ENCODE peak calls at places on chromosome 10, in ten cellular contexts. M is DMS 273 treated with DMSO at 0.1 percent for 48 hours; J is cardiac muscle cell; B is upper lobe of right lung; V is NCI-H446; T is retinal pigment epithelial cell; N is stimulated activated CD8-positive, alpha-beta memory T cell treated with anti-CD3 and anti-CD28 coated beads, Interleukin-7, amount 100 ng/mL, for 48 hours; Q is A549; Z is activated CD4-positive, alpha-beta T cell treated with anti-CD3 and anti-CD28 coated beads for 24 hours; Y is stimulated activated CD4-positive, alpha-beta T cell treated with anti-CD3 and anti-CD28 coated beads, Interleukin-2, amount 100 ng/mL, for 24 hours. O is an unnamed sample.
A peak's percentile ranks its signal among the peaks of the same experiment; 100 is the strongest.

GRCh38 chr10:93032809-93033137 is 27.8 kb upstream of the CYP26C1 start:
- DNase-seq in M (no peak), J (no peak), B (no peak), V (no peak), T (no peak), N (no peak), Q (no peak), Z (no peak), Y (no peak), O (no peak)

GRCh38 chr10:51269816-51270215 is 195.5 kb downstream of the PRKG1 start:
- DNase-seq in M (no peak), J (peak; percentile 18), B (no peak), V (no peak), T (peak; percentile 18), N (no peak), Q (no peak), Z (no peak), Y (no peak), O (peak; percentile 43)

GRCh38 chr10:16116404-16117304 is 256.3 kb upstream of the MINDY3 start:
- DNase-seq in M (no peak), J (peak; percentile 18), B (no peak), V (no peak), T (no peak), N (no peak), Q (peak; percentile 15), Z (no peak), Y (no peak), O (peak; percentile 13)

GRCh38 chr10:121288011-121288410 is 310.2 kb downstream of the FGFR2 start:
- DNase-seq in M (no peak), J (no peak), B (no peak), V (no peak), T (no peak), N (no peak), Q (no peak), Z (no peak), Y (no peak), O (no peak)

GRCh38 chr10:73650537-73651331 is 5.1 kb downstream of the SYNPO2L start:
- DNase-seq in M (no peak), J (peak; percentile 50), B (no peak), V (no peak), T (no peak), N (no peak), Q (no peak), Z (no peak), Y (no peak), O (peak; percentile 54)

GRCh38 chr10:77666821-77667220 is 29.2 kb upstream of the KCNMA1 start:
- DNase-seq in M (no peak), J (no peak), B (no peak), V (peak; percentile 56), T (no peak), N (no peak), Q (no peak), Z (no peak), Y (no peak), O (peak; percentile 82)

GRCh38 chr10:86108696-86109095 is 257.9 kb downstream of the GRID1 start:
- DNase-seq in M (no peak), J (no peak), B (no peak), V (no peak), T (no peak), N (no peak), Q (no peak), Z (no peak), Y (no peak), O (no peak)

GRCh38 chr10:70858759-70859158 is 29.6 kb downstream of the PCBD1 start:
- DNase-seq in M (no peak), J (no peak), B (no peak), V (no peak), T (no peak), N (no peak), Q (no peak), Z (no peak), Y (no peak), O (no peak)

GRCh38 chr10:120945801-120946302 is 94.7 kb downstream of the WDR11 start:
- DNase-seq in M (peak; percentile 36), J (peak; percentile 62), B (no peak), V (peak; percentile 75), T (peak; percentile 28), N (no peak), Q (no peak), Z (no peak), Y (no peak), O (peak; percentile 84)

GRCh38 chr10:72277340-72277995 is 3.7 kb downstream of the DDIT4 start:
- DNase-seq in M (no peak), J (peak; percentile 71), B (no peak), V (no peak), T (no peak), N (no peak), Q (no peak), Z (no peak), Y (peak; percentile 36), O (no peak)

GRCh38 chr10:79069325-79070090 is 742 bp downstream of the ZMIZ1 start:
- DNase-seq in M (no peak), J (peak; percentile 66), B (peak; percentile 86), V (no peak), T (no peak), N (no peak), Q (peak; percentile 54), Z (peak; percentile 28), Y (peak; percentile 54), O (peak; percentile 75)

GRCh38 chr10:74332398-74332797 is 181.4 kb downstream of the ADK start:
- DNase-seq in M (no peak), J (no peak), B (no peak), V (no peak), T (no peak), N (no peak), Q (no peak), Z (no peak), Y (no peak), O (no peak)

O was measured in astrocyte of the hippocampus.